ENCODE peak calls at places on chromosomes 3 and 15, in eight cellular contexts. I, A, Q, N, P, D, J and L are unnamed samples. For H3K4me1 and H3K36me3, the result is how much of the 10 kb centered on the place peaks cover.

GRCh38 chr15:83695901-83696425 is 42.0 kb downstream of the ADAMTSL3 start:
- DNase-seq in I (no peak), A (no peak), Q (no peak), N (no peak), P (no peak), D (no peak), J (no peak), L (no peak)

GRCh38 chr3:159761377-159761776 is 227.3 kb upstream of the IL12A start:
- DNase-seq in I (no peak), A (peak), Q (no peak), N (peak), P (no peak), D (no peak), J (peak), L (no peak)

GRCh38 chr3:57793737-57794187 is 37.7 kb downstream of the SLMAP start:
- DNase-seq in I (no peak), A (no peak), Q (no peak), N (no peak), P (no peak), D (no peak), J (no peak), L (no peak)

GRCh38 chr3:193910886-193911738 is 224.8 kb upstream of the HES1 start:
- DNase-seq in I (peak), A (no peak), Q (no peak), N (no peak), P (no peak), D (no peak), J (peak), L (no peak)

GRCh38 chr3:158471639-158472294 is 99.2 kb upstream of the MLF1 start:
- DNase-seq in I (no peak), A (no peak), Q (no peak), N (no peak), P (no peak), D (no peak), J (no peak), L (no peak)

GRCh38 chr15:38229700-38230099 is 22.9 kb upstream of the SPRED1 start:
- DNase-seq in I (no peak), A (no peak), Q (no peak), N (no peak), P (no peak), D (no peak), J (no peak), L (no peak)

GRCh38 chr15:71526061-71526460 is 284.3 kb upstream of the NR2E3 start:
- DNase-seq in I (no peak), A (no peak), Q (no peak), N (no peak), P (no peak), D (no peak), J (no peak), L (no peak)

GRCh38 chr15:78715439-78715838 is 74.4 kb upstream of the CHRNB4 start:
- DNase-seq in I (no peak), A (no peak), Q (no peak), N (no peak), P (no peak), D (no peak), J (no peak), L (no peak)

GRCh38 chr3:148331111-148331818 is 366.4 kb upstream of the AGTR1 start:
- DNase-seq in I (no peak), A (no peak), Q (no peak), N (no peak), P (no peak), D (no peak), J (no peak), L (no peak)

GRCh38 chr3:23611737-23612295 is 193.9 kb upstream of the UBE2E1 start:
- DNase-seq in I (no peak), A (no peak), Q (peak), N (peak), P (peak), D (no peak), J (peak), L (no peak)

GRCh38 chr3:108471346-108471935 is 39.0 kb downstream of the MYH15 start:
- DNase-seq in I (no peak), A (no peak), Q (no peak), N (no peak), P (no peak), D (no peak), J (no peak), L (no peak)

GRCh38 chr3:39318311-39318710 is 11.2 kb upstream of the CCR8 start:
- DNase-seq in I (no peak), A (no peak), Q (no peak), N (peak), P (no peak), D (no peak), J (no peak), L (no peak)

GRCh38 chr3:170614214-170614966 is 28.5 kb upstream of the SLC7A14 start:
- DNase-seq in I (no peak), A (no peak), Q (no peak), N (no peak), P (peak), D (no peak), J (no peak), L (no peak)

GRCh38 chr3:162168715-162169114 is 672.1 kb downstream of the OTOL1 start:
- DNase-seq in I (no peak), A (no peak), Q (no peak), N (no peak), P (no peak), D (no peak), J (no peak), L (no peak)

GRCh38 chr3:194107126-194107525 is 28.8 kb upstream of the HES1 start:
- DNase-seq in I (no peak), A (no peak), Q (no peak), N (no peak), P (no peak), D (no peak), J (no peak), L (no peak)

GRCh38 chr15:88022711-88023110 is 233.8 kb downstream of the NTRK3 start:
- DNase-seq in I (no peak), A (no peak), Q (no peak), N (no peak), P (no peak), D (no peak), J (no peak), L (no peak)

GRCh38 chr3:40741729-40742128 is 217.0 kb downstream of the ZNF621 start:
- DNase-seq in I (no peak), A (no peak), Q (no peak), N (no peak), P (peak), D (no peak), J (no peak), L (no peak)

GRCh38 chr15:92619380-92620101 is 36.0 kb downstream of the FAM174B start:
- DNase-seq in I (no peak), A (no peak), Q (peak), N (peak), P (peak), D (no peak), J (no peak), L (peak)

GRCh38 chr3:118538187-118538586 is 496.5 kb downstream of the IGSF11 start:
- DNase-seq in I (no peak), A (no peak), Q (no peak), N (no peak), P (no peak), D (no peak), J (no peak), L (no peak)

GRCh38 chr3:66470285-66470684 is 30.5 kb downstream of the LRIG1 start:
- DNase-seq in I (no peak), A (no peak), Q (no peak), N (no peak), P (no peak), D (no peak), J (no peak), L (no peak)

GRCh38 chr3:76096836-76097587 is 311.7 kb upstream of the ZNF717 start:
- DNase-seq in I (no peak), A (no peak), Q (no peak), N (no peak), P (no peak), D (no peak), J (no peak), L (no peak)

GRCh38 chr3:129567176-129567705 is 24.3 kb downstream of the H1-8 start:
- DNase-seq in I (no peak), A (peak), Q (peak), N (no peak), P (no peak), D (no peak), J (no peak), L (no peak)

GRCh38 chr15:29952245-29952644 is 130.0 kb upstream of the TJP1 start:
- DNase-seq in I (no peak), A (peak), Q (no peak), N (no peak), P (no peak), D (no peak), J (no peak), L (no peak)

GRCh38 chr3:189954733-189955665 is 165.7 kb downstream of the P3H2 start:
- DNase-seq in I (no peak), A (no peak), Q (no peak), N (no peak), P (no peak), D (no peak), J (no peak), L (no peak)

GRCh38 chr3:17945018-17945798 is 202.8 kb upstream of the TBC1D5 start:
- DNase-seq in I (no peak), A (no peak), Q (no peak), N (no peak), P (no peak), D (no peak), J (no peak), L (no peak)

GRCh38 chr3:111956995-111957736 is 21.7 kb upstream of the ABHD10 start:
- DNase-seq in I (no peak), A (no peak), Q (no peak), N (no peak), P (no peak), D (no peak), J (no peak), L (no peak)

GRCh38 chr15:99113547-99114271 is 8.8 kb downstream of the SYNM start:
- DNase-seq in I (no peak), A (no peak), Q (no peak), N (no peak), P (no peak), D (no peak), J (no peak), L (no peak)

GRCh38 chr3:94049267-94049666 is 13.4 kb downstream of the DHFR2 start:
- DNase-seq in I (no peak), A (no peak), Q (no peak), N (no peak), P (no peak), D (no peak), J (no peak), L (no peak)

GRCh38 chr3:189233225-189233858 is 61.6 kb downstream of the TPRG1 start:
- DNase-seq in I (peak), A (peak), Q (peak), N (peak), P (peak), D (no peak), J (peak), L (peak)

GRCh38 chr15:77579498-77580188 is 53.1 kb downstream of the LINGO1 start:
- DNase-seq in I (no peak), A (no peak), Q (no peak), N (no peak), P (no peak), D (no peak), J (no peak), L (no peak)

GRCh38 chr15:63497642-63498100 is 6.7 kb upstream of the USP3 start:
- DNase-seq in I (no peak), A (no peak), Q (no peak), N (peak), P (no peak), D (no peak), J (peak), L (no peak)

GRCh38 chr3:184448321-184449160 is 68.7 kb downstream of the CHRD start:
- DNase-seq in I (no peak), A (no peak), Q (no peak), N (no peak), P (no peak), D (peak), J (peak), L (peak)

GRCh38 chr3:172107403-172107802 is 68.0 kb downstream of the FNDC3B start:
- DNase-seq in I (peak), A (no peak), Q (no peak), N (peak), P (no peak), D (no peak), J (no peak), L (no peak)

GRCh38 chr3:184345678-184346144 is 8.3 kb downstream of the FAM131A start:
- DNase-seq in I (peak), A (peak), Q (peak), N (peak), P (peak), D (no peak), J (peak), L (no peak)

GRCh38 chr3:41199866-41200668 is 762 bp downstream of the CTNNB1 start:
- DNase-seq in I (peak), A (peak), Q (peak), N (peak), P (peak), D (no peak), J (no peak), L (no peak)

GRCh38 chr3:1374471-1374870 is 281.6 kb downstream of the CNTN6 start:
- DNase-seq in I (no peak), A (no peak), Q (no peak), N (no peak), P (no peak), D (no peak), J (no peak), L (no peak)

GRCh38 chr3:85259748-85260147 is 301.0 kb downstream of the CADM2 start:
- DNase-seq in I (no peak), A (no peak), Q (no peak), N (no peak), P (no peak), D (no peak), J (no peak), L (no peak)

GRCh38 chr15:66735909-66736305 is 33.9 kb downstream of the SMAD6 start:
- DNase-seq in I (no peak), A (no peak), Q (peak), N (no peak), P (peak), D (no peak), J (no peak), L (no peak)

DNA sequence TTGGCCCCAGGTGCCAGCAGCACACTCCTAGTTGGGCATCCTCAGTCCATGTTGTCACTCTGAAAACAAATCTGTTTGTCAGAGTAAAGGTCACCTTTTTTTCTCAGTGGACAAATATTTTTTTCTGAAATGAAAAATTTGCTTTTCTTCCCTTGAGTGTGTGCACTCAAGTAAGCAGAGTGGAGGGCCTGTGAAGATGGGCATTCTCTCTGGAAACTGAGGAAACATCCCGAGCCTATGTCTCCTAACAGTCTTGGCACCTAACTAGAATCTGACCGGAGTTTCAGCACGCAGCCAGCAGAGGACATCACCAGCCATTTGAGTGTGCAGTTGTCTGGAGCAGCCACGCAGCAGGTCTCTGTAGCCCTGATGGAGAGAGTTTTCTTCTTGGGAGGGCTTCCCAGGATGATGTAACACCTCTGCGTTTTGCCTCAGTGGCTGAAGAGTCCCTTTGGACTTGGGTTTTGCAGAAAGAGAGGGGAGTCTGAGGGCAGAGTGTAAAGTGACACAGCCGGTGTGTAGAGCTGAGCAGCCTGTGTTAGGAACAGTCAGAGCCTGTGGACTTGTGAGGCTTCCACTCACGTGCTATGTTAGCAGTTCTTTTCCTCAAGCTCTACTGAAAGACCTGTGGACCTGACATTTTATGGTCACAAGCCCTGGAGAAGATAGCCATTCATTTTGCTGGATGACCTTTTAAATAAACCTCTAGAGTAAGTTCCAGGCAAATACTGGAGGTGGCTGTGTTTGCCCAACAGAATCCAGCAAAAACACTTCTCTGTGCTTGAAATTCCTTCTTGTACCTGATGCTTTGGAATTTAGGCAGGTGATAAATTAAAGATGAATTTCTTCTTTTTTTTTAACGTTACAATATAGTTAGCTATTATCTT is 51.6 kb downstream of the ABHD2 start:
- DNase-seq in I (no peak), A (peak), Q (no peak), N (no peak), P (peak), D (no peak), J (no peak), L (no peak)
- H3K4me1 ChIP-seq in I (under half), A (under half), Q (under half), N (half or more), P (half or more), D (half or more), J (half or more), L (under half)

GRCh38 chr15:52858388-52859176 is 68.4 kb upstream of the ONECUT1 start:
- DNase-seq in I (no peak), A (no peak), Q (no peak), N (no peak), P (no peak), D (no peak), J (no peak), L (no peak)
- TF ChIP-seq EP300 in I (no peak), A (no peak), Q (no peak), N (no peak), P (no peak), D (no peak), J (no peak), L (no peak)

GRCh38 chr3:14461006-14461747 is 58.8 kb downstream of the SLC6A6 start:
- DNase-seq in I (no peak), A (peak), Q (no peak), N (no peak), P (no peak), D (no peak), J (peak), L (no peak)
- H3K36me3 ChIP-seq in I (half or more), A (under half), Q (under half), N (under half), P (under half), D (under half), J (half or more), L (under half)

DNA sequence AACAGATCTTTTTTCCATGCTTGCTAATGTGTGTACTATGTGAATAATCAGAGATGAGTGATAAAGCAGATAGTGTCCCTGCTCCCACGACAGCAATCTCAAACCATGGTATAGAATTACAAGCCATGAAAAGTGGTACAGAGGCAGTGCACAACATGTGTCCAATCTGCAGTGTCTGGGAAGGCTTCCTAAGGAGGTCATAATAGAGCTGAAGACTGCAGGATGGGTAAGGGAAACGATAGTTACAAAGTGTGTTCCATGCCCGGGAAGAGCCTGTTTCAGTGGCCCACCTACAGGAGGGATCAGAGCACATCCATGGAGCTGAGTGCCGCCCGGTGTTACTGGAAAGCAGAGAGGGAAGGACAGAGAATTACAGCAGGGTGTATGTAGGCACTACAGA is 48.9 kb downstream of the PAK2 start:
- DNase-seq in I (no peak), A (peak), Q (no peak), N (no peak), P (no peak), D (no peak), J (no peak), L (no peak)
- H3K4me1 ChIP-seq in I (under half), A (under half), Q (under half), N (under half), P (under half), D (under half), J (under half), L (under half)

GRCh38 chr3:95705786-95706418 is 1108.5 kb upstream of the EPHA6 start:
- DNase-seq in I (no peak), A (no peak), Q (no peak), N (no peak), P (no peak), D (no peak), J (no peak), L (no peak)
- TF ChIP-seq EP300 in I (no peak), A (no peak), Q (no peak), N (no peak), P (no peak), D (no peak), J (no peak), L (no peak)

GRCh38 chr15:64629063-64629462 is 146.3 kb downstream of the RBPMS2 start:
- DNase-seq in I (no peak), A (no peak), Q (no peak), N (no peak), P (no peak), D (no peak), J (no peak), L (no peak)
- H3K36me3 ChIP-seq in I (under half), A (under half), Q (under half), N (under half), P (under half), D (under half), J (under half), L (under half)

DNA sequence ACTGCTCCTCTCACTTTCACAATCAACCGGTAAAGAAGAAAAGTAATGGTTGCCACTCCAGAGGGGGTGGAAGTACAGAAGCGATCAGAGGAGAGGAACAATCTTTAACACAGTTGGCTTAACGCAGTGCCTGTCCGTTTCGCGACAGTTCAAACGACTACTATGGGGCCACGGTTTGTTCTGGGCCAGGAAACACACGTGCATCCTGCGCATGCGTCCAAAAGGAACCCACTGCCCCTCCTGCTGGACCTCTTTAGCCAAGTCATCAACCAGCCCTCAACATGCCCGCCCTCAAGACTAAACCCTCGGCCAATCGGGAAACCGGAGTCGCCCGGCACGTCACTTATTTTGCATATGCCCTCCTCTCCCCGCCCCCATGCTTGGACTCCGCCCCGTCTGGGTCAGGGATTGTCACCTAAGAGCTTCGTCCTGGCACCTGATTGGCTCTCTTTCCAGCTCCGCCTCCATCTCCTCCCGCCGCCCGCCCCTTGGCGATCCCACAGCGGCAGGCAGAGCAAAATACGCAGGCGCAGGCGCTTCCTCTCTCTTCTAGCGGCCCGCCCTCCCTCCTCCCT is 345 bp upstream of the CDV3 start:
- DNase-seq in I (peak), A (peak), Q (peak), N (peak), P (peak), D (peak), J (peak), L (peak)
- H3K4me1 ChIP-seq in I (under half), A (under half), Q (under half), N (under half), P (half or more), D (half or more), J (under half), L (under half)

DNA sequence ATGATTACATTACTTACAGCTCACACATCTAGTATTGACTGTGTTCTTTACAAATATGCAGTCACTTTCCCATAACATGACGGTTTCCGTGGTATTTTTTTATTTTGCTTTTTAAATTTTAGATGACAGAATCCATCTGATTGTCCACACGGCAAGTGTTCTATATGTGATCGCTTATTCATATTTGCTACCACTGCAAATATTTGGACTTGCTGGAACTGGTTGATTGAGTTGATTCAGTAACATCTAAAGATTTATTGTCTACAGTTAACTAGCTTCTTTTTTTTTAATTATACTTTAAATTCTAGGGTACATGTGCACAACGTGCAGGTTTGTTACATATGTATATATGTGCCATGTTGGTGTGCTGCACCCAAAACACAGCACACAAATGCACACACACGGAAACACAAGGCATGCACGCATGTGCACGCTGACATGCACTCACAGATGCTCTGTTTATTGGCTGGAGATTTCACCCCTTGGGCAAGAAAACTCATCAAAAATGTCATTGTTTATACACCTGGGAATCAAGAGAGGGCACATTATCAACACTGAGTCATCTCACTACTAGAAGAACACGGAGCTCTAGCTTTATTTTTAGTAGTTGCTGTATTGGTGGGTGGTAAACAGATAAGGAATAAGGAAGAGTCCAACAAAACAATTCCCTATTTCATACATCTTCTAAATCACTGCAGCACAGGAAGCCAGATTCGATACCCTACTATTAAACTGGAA is 16.4 kb downstream of the ARRDC4 start:
- DNase-seq in I (no peak), A (no peak), Q (no peak), N (no peak), P (no peak), D (no peak), J (no peak), L (no peak)
- TF ChIP-seq EP300 in I (no peak), A (no peak), Q (no peak), N (no peak), P (no peak), D (no peak), J (no peak), L (no peak)